ENCODE peak calls at places on chromosomes 12 and 14, in five cellular contexts. E, D, F, K and M are unnamed samples.

GRCh38 chr12:106953352-106954260 is 2.1 kb upstream of the TMEM263 start:
- DNase-seq in E (no peak), D (no peak), F (no peak), K (no peak), M (no peak)

GRCh38 chr14:66662374-66662773 is 154.4 kb downstream of the GPHN start:
- DNase-seq in E (peak; percentile 40), D (no peak), F (no peak), K (no peak), M (no peak)

GRCh38 chr12:131075194-131075593 is 121.5 kb downstream of the ADGRD1 start:
- DNase-seq in E (no peak), D (no peak), F (no peak), K (no peak), M (no peak)

GRCh38 chr14:76307786-76308780 is 67.9 kb upstream of the ESRRB start:
- DNase-seq in E (no peak), D (no peak), F (no peak), K (no peak), M (no peak)

GRCh38 chr14:105414456-105415371 is 4.9 kb upstream of the MTA1 start:
- DNase-seq in E (peak; percentile 63), D (no peak), F (peak; percentile 76), K (peak; percentile 81), M (no peak)

GRCh38 chr14:63952933-63953437 is 100.2 kb downstream of the SYNE2 start:
- DNase-seq in E (no peak), D (no peak), F (no peak), K (no peak), M (no peak)

GRCh38 chr12:49636979-49637378 is 13.6 kb downstream of the PRPF40B start:
- DNase-seq in E (peak; percentile 77), D (no peak), F (peak; percentile 79), K (peak; percentile 58), M (no peak)

GRCh38 chr12:110039085-110039807 is 9.1 kb downstream of the C12orf76 start:
- DNase-seq in E (peak; percentile 81), D (peak; percentile 89), F (peak; percentile 64), K (no peak), M (peak; percentile 73)

GRCh38 chr14:91229743-91230200 is 14.7 kb downstream of the GPR68 start:
- DNase-seq in E (no peak), D (peak; percentile 42), F (peak; percentile 88), K (no peak), M (no peak)

GRCh38 chr12:8011331-8011730 is 21.2 kb upstream of the FOXJ2 start:
- DNase-seq in E (no peak), D (no peak), F (no peak), K (no peak), M (no peak)

GRCh38 chr12:2825133-2825532 is 9.7 kb downstream of the NRIP2 start:
- DNase-seq in E (no peak), D (no peak), F (no peak), K (no peak), M (no peak)

GRCh38 chr12:26701604-26702215 is 131.3 kb downstream of the ITPR2 start:
- DNase-seq in E (peak; percentile 79), D (no peak), F (no peak), K (no peak), M (peak; percentile 18)

GRCh38 chr14:75667099-75667498 is 6.1 kb downstream of the TTLL5 start:
- DNase-seq in E (no peak), D (no peak), F (no peak), K (no peak), M (no peak)

GRCh38 chr12:2084553-2085296 is 31.9 kb downstream of the CACNA1C start:
- DNase-seq in E (peak; percentile 77), D (peak; percentile 39), F (no peak), K (peak; percentile 59), M (no peak)

GRCh38 chr14:72457641-72458040 is 436.3 kb downstream of the DPF3 start:
- DNase-seq in E (peak; percentile 63), D (peak; percentile 28), F (no peak), K (no peak), M (no peak)

GRCh38 chr14:37422748-37423147 is 172.3 kb downstream of the FOXA1 start:
- DNase-seq in E (no peak), D (no peak), F (no peak), K (no peak), M (no peak)

GRCh38 chr12:124696689-124697476 is 129.5 kb upstream of the NCOR2 start:
- DNase-seq in E (no peak), D (no peak), F (no peak), K (no peak), M (no peak)

GRCh38 chr12:27190761-27191160 is 53.3 kb upstream of the STK38L start:
- DNase-seq in E (peak; percentile 87), D (peak; percentile 73), F (no peak), K (no peak), M (no peak)

GRCh38 chr12:106415134-106415533 is 57.6 kb downstream of the POLR3B start:
- DNase-seq in E (no peak), D (peak; percentile 47), F (no peak), K (no peak), M (peak; percentile 43)

GRCh38 chr12:3398196-3398789 is 92.7 kb upstream of the PRMT8 start:
- DNase-seq in E (no peak), D (no peak), F (no peak), K (no peak), M (peak; percentile 62)

GRCh38 chr14:66117600-66117999 is 368.6 kb upstream of the CCDC196 start:
- DNase-seq in E (peak; percentile 19), D (no peak), F (no peak), K (no peak), M (peak; percentile 52)

GRCh38 chr12:2023365-2023764 is 19.1 kb upstream of the DCP1B start:
- DNase-seq in E (no peak), D (no peak), F (no peak), K (no peak), M (no peak)

GRCh38 chr12:131096681-131097181 is 143.0 kb downstream of the ADGRD1 start:
- DNase-seq in E (no peak), D (no peak), F (peak; percentile 24), K (no peak), M (no peak)

GRCh38 chr12:46461907-46462605 is 89.5 kb upstream of the SLC38A2 start:
- DNase-seq in E (no peak), D (no peak), F (no peak), K (no peak), M (no peak)

GRCh38 chr12:120055231-120055630 is 61.3 kb downstream of the RAB35 start:
- DNase-seq in E (no peak), D (no peak), F (no peak), K (no peak), M (no peak)

GRCh38 chr12:93982847-93983315 is 165.5 kb upstream of the PLXNC1 start:
- DNase-seq in E (peak; percentile 85), D (peak; percentile 36), F (no peak), K (no peak), M (peak; percentile 7)

GRCh38 chr12:116520801-116521471 is 38.2 kb upstream of the MAP1LC3B2 start:
- DNase-seq in E (peak; percentile 28), D (no peak), F (no peak), K (no peak), M (no peak)

GRCh38 chr14:64963611-64964010 is 8.5 kb downstream of the RAB15 start:
- DNase-seq in E (no peak), D (no peak), F (no peak), K (no peak), M (no peak)

GRCh38 chr14:64958201-64958600 is 13.9 kb downstream of the RAB15 start:
- DNase-seq in E (no peak), D (no peak), F (no peak), K (no peak), M (no peak)

GRCh38 chr14:64956697-64957412 is 14.3 kb upstream of the GPX2 start:
- DNase-seq in E (no peak), D (no peak), F (no peak), K (no peak), M (no peak)

GRCh38 chr14:64958743-64959142 is 13.4 kb downstream of the RAB15 start:
- DNase-seq in E (no peak), D (no peak), F (no peak), K (no peak), M (no peak)

GRCh38 chr14:64960762-64961276 is 11.3 kb downstream of the RAB15 start:
- DNase-seq in E (no peak), D (no peak), F (no peak), K (no peak), M (no peak)
- TF ChIP-seq CTCF in E (no peak), D (no peak), F (no peak), K (no peak), M (peak; percentile 30)

GRCh38 chr12:123289911-123290310 is 18.3 kb upstream of the CDK2AP1 start:
- DNase-seq in E (no peak), D (no peak), F (peak; percentile 32), K (no peak), M (no peak)

GRCh38 chr12:123288751-123289346 is 17.2 kb upstream of the CDK2AP1 start:
- DNase-seq in E (no peak), D (no peak), F (peak; percentile 42), K (no peak), M (no peak)

DNA sequence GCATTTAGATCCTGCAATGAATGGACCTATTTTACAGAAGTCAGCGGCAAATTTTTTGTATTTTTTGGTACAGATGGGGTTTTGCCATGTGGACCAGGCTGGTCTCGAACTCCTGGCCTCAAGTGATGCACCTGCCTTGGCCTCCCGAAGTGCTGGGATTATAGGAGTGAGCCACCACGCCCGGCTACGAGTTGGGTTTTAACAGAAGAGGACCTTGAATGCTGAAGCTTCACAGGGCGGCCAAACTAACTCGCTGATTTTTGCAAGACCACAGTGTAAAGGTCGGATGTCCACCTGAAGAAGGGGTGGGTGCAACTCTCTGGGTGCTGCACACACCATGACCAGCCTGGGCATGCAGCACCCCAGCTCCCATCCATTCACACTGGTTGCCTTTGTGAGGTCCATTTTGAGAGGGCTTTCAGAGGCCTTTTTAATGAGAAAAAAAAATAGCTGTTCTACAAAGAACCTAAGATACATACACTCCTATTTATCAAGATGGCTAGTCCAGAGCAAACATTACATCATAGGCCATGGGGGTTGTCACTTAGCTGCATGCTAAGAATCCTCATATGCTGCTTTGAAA is 21.6 kb upstream of the CDK2AP1 start:
- DNase-seq in E (no peak), D (no peak), F (peak; percentile 30), K (no peak), M (no peak)
- H3K36me3 ChIP-seq in E (peaks cover 3% of the 10 kb centered on the region), D (peaks cover 22% of the 10 kb centered on the region), F (no peaks in the 10 kb centered on the region), K (no peaks in the 10 kb centered on the region), M (peaks cover 4% of the 10 kb centered on the region)

DNA sequence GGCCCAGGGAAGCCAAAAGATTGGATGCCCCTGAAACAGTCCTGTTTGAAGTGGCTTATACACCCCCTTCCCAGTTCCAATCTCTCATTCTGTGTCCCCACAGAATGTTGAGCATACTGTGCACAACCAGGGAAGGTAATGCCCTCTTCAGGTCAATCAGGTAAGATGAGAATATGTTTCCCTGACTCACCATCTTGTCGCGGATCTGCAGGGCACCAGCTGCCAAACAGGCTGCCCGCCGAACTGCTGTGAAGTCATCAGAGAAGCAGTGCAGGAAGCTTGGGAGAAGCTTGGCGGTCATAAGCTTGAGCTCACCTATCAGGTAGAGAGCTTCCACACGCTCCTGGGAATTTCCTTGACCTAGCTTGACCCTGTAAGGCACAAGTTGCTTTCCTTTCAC is 9.6 kb downstream of the RIOX1 start:
- DNase-seq in E (no peak), D (no peak), F (no peak), K (no peak), M (no peak)
- TF ChIP-seq CTCF in E (no peak), D (no peak), F (no peak), K (no peak), M (no peak)

DNA sequence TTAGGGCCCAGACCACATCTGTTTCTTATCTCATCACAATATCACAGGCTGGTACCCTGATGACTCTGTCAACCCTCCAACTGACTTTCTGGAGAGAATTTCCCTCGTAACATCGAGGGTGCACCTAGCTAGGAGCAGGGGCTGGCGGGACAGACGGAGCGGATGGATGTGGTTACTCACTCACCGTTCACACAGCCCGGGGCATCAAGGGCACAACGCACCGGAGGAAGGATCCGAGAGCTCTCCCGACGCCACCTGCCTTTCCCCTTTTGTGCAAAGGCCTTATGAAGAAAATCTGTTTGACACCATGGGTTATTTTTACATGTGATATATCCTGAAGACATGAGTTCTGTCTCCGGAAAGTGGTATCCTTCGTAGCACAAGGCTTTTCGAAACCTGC is 31.4 kb downstream of the SLC15A4 start:
- DNase-seq in E (no peak), D (no peak), F (no peak), K (no peak), M (no peak)
- H3K36me3 ChIP-seq in E (peaks cover 10% of the 10 kb centered on the region), D (peaks cover 12% of the 10 kb centered on the region), F (no peaks in the 10 kb centered on the region), K (no peaks in the 10 kb centered on the region), M (peaks cover 4% of the 10 kb centered on the region)